ENCODE peak calls at places on chromosome 18, in ten cellular contexts. L is PC-9, K is heart right ventricle, J is uterus, I is adrenal gland, O is neural progenitor cell, M is kidney, N is colonic mucosa, D is bronchial epithelial cell, Q is upper lobe of left lung. T is an unnamed sample.
A peak's percentile ranks its signal among the peaks of the same experiment; 100 is the strongest.

GRCh38 chr18:8351173-8351572 is 258.1 kb upstream of the RAB12 start:
- DNase-seq in I (no peak), O (no peak), M (no peak), K (no peak), N (no peak), J (no peak), L (no peak), D (no peak), Q (no peak), T (no peak)

GRCh38 chr18:2222270-2223185 is 348.8 kb downstream of the METTL4 start:
- DNase-seq in I (no peak), Q (no peak), M (no peak), D (peak; percentile 74), L (peak; percentile 79), K (no peak), O (no peak), J (no peak), N (peak; percentile 47), T (no peak)

GRCh38 chr18:38368886-38369285 is 803.3 kb upstream of the CELF4 start:
- DNase-seq in M (no peak), Q (no peak), K (no peak), O (no peak), D (peak; percentile 39), J (no peak), N (no peak), I (no peak), L (no peak), T (no peak)

GRCh38 chr18:58491113-58491696 is 137.7 kb downstream of the ALPK2 start:
- DNase-seq in J (peak; percentile 46), L (no peak), N (peak; percentile 27), I (no peak), Q (no peak), D (no peak), O (no peak), M (no peak), K (no peak), T (no peak)

GRCh38 chr18:3455938-3456685 is 6.1 kb downstream of the TGIF1 start:
- DNase-seq in I (no peak), Q (no peak), J (no peak), K (no peak), L (peak; percentile 56), M (no peak), N (peak; percentile 57), D (peak; percentile 59), O (no peak), T (no peak)

GRCh38 chr18:59837586-59837985 is 62.2 kb upstream of the PMAIP1 start:
- DNase-seq in O (peak; percentile 71), M (no peak), D (peak; percentile 71), Q (no peak), N (peak; percentile 32), J (peak; percentile 31), K (peak; percentile 21), I (peak; percentile 65), L (peak; percentile 62), T (peak; percentile 69)

GRCh38 chr18:62730926-62731325 is 15.6 kb downstream of the PHLPP1 start:
- DNase-seq in M (no peak), N (no peak), D (no peak), K (no peak), J (no peak), O (no peak), I (no peak), L (no peak), Q (no peak), T (no peak)

GRCh38 chr18:513826-514530 is 13.5 kb upstream of the COLEC12 start:
- DNase-seq in I (no peak), M (no peak), Q (peak; percentile 64), D (no peak), O (no peak), K (no peak), L (no peak), J (no peak), N (no peak), T (no peak)

DNA sequence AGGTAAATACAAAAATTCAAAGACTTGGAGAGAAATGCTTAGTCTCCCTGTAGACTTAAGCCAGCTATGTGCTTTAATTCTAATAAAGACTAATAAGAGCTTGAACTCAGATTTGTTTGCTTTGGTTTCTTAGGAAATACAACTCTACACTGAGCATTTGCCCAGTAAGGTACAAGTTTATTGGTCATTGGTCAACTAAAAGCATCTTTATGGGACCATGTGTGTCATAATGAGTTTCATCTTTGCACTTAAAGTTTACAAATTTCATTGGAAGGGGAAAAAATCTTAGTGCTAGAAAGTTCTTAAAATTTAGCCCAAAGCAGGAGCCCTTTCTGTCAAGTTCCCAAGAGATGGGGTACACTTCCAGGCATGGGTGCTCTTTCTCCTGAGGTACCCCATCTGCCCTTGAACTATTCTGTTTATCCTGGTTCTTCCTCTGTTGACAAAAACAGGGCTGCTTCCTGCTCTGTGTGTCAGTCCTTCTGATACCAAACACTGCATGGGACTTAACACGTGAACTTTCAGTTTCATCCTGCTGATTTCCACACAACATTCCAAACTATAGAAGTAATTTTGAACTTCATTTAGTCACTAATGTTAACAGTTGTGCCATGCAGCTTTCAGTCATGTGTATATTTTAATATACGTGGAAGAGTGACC is 200.2 kb downstream of the TPGS2 start:
- DNase-seq in Q (no peak), O (no peak), D (peak; percentile 67), I (no peak), J (no peak), K (no peak), L (no peak), M (no peak), N (no peak), T (no peak)
- H3K4me3 ChIP-seq in Q (no peak overlapping the region), O (no peak overlapping the region), D (no peak overlapping the region), I (no peak overlapping the region), J (no peak overlapping the region), K (no peak overlapping the region), L (no peak overlapping the region), M (no peak overlapping the region), N (no peak overlapping the region), T (no peak overlapping the region)

GRCh38 chr18:24397131-24397693 is 412 bp downstream of the OSBPL1A start:
- DNase-seq in J (peak; percentile 67), Q (no peak), L (peak; percentile 36), M (no peak), D (peak; percentile 51), I (peak; percentile 87), O (peak; percentile 82), N (peak; percentile 76), K (peak; percentile 40), T (peak; percentile 17)

GRCh38 chr18:24395049-24395780 is 2.4 kb downstream of the OSBPL1A start:
- DNase-seq in L (no peak), Q (no peak), N (no peak), D (peak; percentile 23), I (no peak), M (no peak), O (no peak), K (no peak), J (no peak), T (no peak)

GRCh38 chr18:24398515-24398914 is 891 bp upstream of the OSBPL1A start:
- DNase-seq in N (peak; percentile 38), M (no peak), J (no peak), O (peak; percentile 50), Q (peak; percentile 54), D (peak; percentile 69), I (no peak), K (no peak), L (no peak), T (no peak)

GRCh38 chr18:24396082-24396623 is 1.5 kb downstream of the OSBPL1A start:
- DNase-seq in M (no peak), Q (no peak), O (no peak), N (no peak), D (no peak), I (no peak), L (no peak), J (no peak), K (no peak), T (peak; percentile 7)

DNA sequence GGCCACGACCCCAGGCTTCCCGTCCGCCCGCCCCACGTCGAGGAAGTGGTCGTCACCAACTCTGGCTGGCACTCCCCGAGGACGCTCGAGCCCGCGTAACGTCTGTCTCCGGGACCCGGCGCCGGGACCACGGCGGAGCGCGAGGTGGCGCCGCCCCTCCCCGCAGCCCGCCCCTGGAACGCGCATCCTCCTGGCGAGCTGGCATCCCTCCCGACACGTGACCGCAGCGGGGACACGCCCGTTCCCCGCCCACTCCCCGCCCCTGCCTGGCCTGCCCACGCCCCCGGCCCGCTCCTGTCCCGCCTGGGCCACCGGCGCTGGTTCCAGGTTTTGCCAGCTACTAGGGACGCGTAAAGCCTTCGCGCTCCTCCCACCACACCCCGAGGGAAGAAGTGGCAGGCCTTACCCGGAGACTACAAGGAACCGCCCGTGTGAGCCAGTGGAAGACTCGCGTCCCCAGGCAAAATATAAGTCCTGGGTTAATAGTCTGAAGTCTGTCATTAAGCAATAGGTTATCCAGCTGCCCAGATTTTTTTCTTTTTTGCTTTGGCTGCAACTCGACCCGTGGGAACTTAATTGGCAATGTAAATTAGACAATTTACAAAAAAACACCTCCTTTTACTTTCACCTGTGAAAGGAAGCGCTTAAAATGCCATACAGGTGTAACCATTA is at the start of gene OSBPL1A:
- DNase-seq in O (peak; percentile 98), L (peak; percentile 78), J (peak; percentile 94), I (peak; percentile 96), K (peak; percentile 94), D (peak; percentile 73), M (peak; percentile 98), N (peak; percentile 96), Q (peak; percentile 98), T (peak; percentile 58)
- TF ChIP-seq CTCF in O (no peak), L (no peak), J (no peak), I (no peak), K (no peak), D (no peak), M (no peak), N (no peak), Q (peak; percentile 15), T (no peak)

GRCh38 chr18:68676913-68677312 is 38.0 kb downstream of the TMX3 start:
- DNase-seq in N (no peak), Q (no peak), J (no peak), O (no peak), I (no peak), L (no peak), D (no peak), M (no peak), K (no peak), T (no peak)

DNA sequence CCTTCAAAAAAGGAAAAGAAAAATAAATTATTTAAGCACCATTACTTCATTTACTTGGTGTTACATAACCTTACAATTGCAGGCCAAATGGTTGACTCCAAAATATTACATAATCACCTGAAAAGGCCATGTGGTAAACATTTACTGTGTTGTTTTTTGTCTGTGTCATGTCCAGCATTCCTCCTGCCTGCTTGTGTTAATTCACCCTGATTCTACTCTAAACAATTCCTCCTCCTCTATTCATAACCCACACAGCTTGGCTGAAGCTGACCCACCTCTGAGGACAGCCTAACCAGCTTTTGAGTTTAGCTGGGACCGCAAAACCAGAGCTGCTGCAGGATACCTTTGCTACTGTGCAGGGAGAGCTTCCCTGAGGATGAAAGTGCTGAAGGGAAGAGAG is 35.4 kb downstream of the TMX3 start:
- DNase-seq in L (no peak), I (no peak), N (no peak), K (no peak), O (no peak), M (no peak), Q (no peak), D (peak; percentile 7), J (no peak), T (no peak)
- H3K36me3 ChIP-seq in L (peaks cover 40% of the 10 kb centered on the region), I (peaks cover 36% of the 10 kb centered on the region), N (no peaks in the 10 kb centered on the region), K (peaks cover 92% of the 10 kb centered on the region), O (peaks cover 16% of the 10 kb centered on the region), M (peaks cover 16% of the 10 kb centered on the region), Q (peaks cover 30% of the 10 kb centered on the region), D (peaks cover 2% of the 10 kb centered on the region), J (no peaks in the 10 kb centered on the region), T (peaks cover 5% of the 10 kb centered on the region)

DNA sequence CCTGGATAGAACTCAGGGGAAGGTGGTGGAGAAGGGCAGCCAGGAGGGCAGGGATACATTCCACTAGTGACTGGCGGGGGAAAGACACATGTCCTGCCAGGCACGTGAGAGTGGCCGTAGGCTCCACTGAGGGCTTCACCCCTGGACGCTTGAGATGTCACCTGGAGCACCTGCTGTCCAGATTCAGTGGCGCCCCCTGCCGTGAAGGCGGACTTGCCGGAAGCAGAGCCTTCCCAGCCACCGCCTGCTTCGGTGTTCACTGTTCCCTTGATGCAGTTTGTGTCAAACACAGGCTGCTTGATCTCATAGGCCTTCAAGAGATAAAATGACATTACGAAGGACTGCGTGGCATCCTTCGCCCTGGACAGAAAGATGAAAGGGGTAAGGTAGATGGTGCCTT is 335.3 kb downstream of the ZNF521 start:
- DNase-seq in O (no peak), D (no peak), K (no peak), Q (peak; percentile 52), N (no peak), M (no peak), I (no peak), J (no peak), L (no peak), T (no peak)
- H3K4me3 ChIP-seq in O (no peak overlapping the region), D (no peak overlapping the region), K (no peak overlapping the region), Q (no peak overlapping the region), N (no peak overlapping the region), M (no peak overlapping the region), I (no peak overlapping the region), J (no peak overlapping the region), L (no peak overlapping the region), T (no peak overlapping the region)

T was measured in GM06990.